ENCODE peak calls at places on chromosomes 13 and 19, in six cellular contexts. N, P, R, A, F and K are unnamed samples.

GRCh38 chr13:97544041-97544765 is 110.2 kb downstream of the RAP2A start:
- DNase-seq in N (no peak), P (peak), R (no peak), A (no peak), F (no peak), K (peak)

GRCh38 chr13:45269204-45269603 is 68.4 kb upstream of the KCTD4 start:
- DNase-seq in N (no peak), P (peak), R (no peak), A (no peak), F (no peak), K (no peak)

GRCh38 chr19:39007096-39007495 is 25.3 kb downstream of the FBXO27 start:
- DNase-seq in N (no peak), P (no peak), R (no peak), A (no peak), F (no peak), K (no peak)

GRCh38 chr19:7687177-7687576 is 6.5 kb downstream of the TRAPPC5 start:
- DNase-seq in N (no peak), P (no peak), R (no peak), A (no peak), F (no peak), K (no peak)

GRCh38 chr13:101146101-101146898 is 270.0 kb downstream of the NALCN start:
- DNase-seq in N (no peak), P (peak), R (no peak), A (no peak), F (no peak), K (no peak)

GRCh38 chr13:24675806-24676570 is 4.2 kb upstream of the ATP12A start:
- DNase-seq in N (no peak), P (no peak), R (no peak), A (no peak), F (no peak), K (no peak)

GRCh38 chr13:97435297-97435682 is 1.3 kb downstream of the RAP2A start:
- DNase-seq in N (no peak), P (no peak), R (no peak), A (no peak), F (no peak), K (no peak)

GRCh38 chr13:74850893-74851292 is 631.1 kb downstream of the TBC1D4 start:
- DNase-seq in N (no peak), P (no peak), R (no peak), A (no peak), F (no peak), K (no peak)

GRCh38 chr19:56138069-56138468 is 3.0 kb upstream of the ZNF444 start:
- DNase-seq in N (no peak), P (no peak), R (no peak), A (no peak), F (peak), K (no peak)

GRCh38 chr19:14476663-14477401 is 1.7 kb upstream of the PTGER1 start:
- DNase-seq in N (peak), P (peak), R (no peak), A (no peak), F (no peak), K (peak)

GRCh38 chr19:14473915-14474578 is 1.1 kb downstream of the PTGER1 start:
- DNase-seq in N (no peak), P (no peak), R (no peak), A (no peak), F (no peak), K (no peak)

GRCh38 chr19:14476307-14476662 is 1.1 kb upstream of the PTGER1 start:
- DNase-seq in N (no peak), P (no peak), R (no peak), A (no peak), F (no peak), K (no peak)

GRCh38 chr19:14474827-14475226 is 327 bp downstream of the PTGER1 start:
- DNase-seq in N (no peak), P (no peak), R (no peak), A (no peak), F (no peak), K (no peak)

DNA sequence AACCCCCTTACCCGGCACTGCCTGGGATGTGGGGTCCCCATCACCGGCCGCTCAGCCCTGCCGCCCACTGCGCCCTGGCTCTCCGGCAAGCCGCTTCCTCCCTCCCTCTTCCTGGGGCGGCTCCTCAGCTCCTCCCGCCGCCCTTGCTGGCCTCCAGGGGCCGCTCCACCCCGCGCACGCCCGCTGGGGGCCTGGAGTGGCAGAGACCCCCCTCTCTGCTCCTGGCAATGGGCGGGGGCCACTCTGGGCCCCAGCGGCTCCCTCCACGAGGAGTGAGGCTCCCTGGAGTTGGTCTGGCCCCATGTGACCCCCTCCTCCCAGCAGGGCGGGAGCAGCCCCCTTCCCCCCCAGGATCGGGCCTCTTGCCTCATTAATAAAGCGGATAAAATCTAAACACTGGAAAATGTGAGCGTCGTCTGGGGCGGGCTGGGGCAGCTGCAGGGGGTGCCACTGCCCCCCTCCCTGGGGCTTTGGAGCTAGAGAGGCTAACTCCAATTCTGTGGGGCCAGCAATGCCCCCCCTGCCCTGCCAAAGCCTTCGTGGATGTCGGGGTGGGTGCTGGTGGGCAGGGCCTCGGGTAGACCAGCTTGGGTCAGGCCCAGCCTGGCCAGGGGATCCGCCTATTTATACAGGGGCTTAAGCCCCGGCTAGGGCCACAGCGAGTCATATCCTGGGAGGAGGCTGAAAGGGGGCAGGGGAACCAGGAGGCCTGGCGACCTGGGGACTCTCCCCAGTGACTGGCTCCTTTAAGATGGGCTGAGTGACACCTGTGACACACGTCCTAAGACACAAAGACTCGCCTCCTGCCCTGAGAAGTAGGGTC is at the start of gene PTGER1:
- DNase-seq in N (peak), P (no peak), R (peak), A (no peak), F (no peak), K (no peak)
- H3K4me3 ChIP-seq in N (peak), P (peak), R (peak), A (no peak), F (peak), K (peak)

GRCh38 chr13:54733639-54734038 is 1705.0 kb downstream of the OLFM4 start:
- DNase-seq in N (no peak), P (no peak), R (peak), A (no peak), F (no peak), K (no peak)
- TF ChIP-seq CTCF in N (no peak), P (no peak), R (peak), A (no peak), F (no peak), K (no peak)

DNA sequence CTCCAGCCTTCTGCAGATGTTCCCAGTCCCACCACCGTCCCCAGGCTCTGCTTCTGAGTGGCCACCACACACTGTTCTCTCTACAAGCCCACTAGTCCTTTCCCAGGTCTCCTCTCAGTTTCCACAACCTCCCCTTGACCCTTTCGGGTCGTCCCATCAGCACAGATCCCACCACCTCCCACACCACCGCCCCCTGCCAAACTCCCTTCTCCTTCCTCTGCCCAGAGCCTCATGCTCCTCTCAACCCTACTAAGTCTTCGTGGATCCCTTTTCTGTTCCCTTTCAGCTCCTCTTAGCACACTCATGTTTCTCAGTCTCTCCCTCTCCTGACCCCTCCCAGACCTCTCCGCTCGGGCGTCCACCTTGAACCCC is 1.9 kb downstream of the NAPA start:
- DNase-seq in N (no peak), P (no peak), R (no peak), A (no peak), F (no peak), K (no peak)
- H3K4me3 ChIP-seq in N (no peak), P (no peak), R (no peak), A (peak), F (peak), K (peak)

GRCh38 chr13:113935081-113935511 is 38.8 kb downstream of the C13orf46 start:
- DNase-seq in N (no peak), P (no peak), R (peak), A (peak), F (no peak), K (no peak)
- TF ChIP-seq CTCF in N (no peak), P (no peak), R (no peak), A (peak), F (no peak), K (no peak)